ENCODE peak calls at places on chromosomes 3 and 15, in seven cellular contexts. One of them, this sample, is unnamed.

GRCh38 chr3:94573337-94573736 is 510.5 kb downstream of the NSUN3 start:
- DNase-seq in aorta: no peak
- DNase-seq in activated CD8-positive, alpha-beta memory T cell treated with anti-CD3 and anti-CD28 coated beads for 24 hours: no peak
- DNase-seq in heart left ventricle: no peak
- DNase-seq in stimulated activated CD4-positive, alpha-beta T cell treated with anti-CD3 and anti-CD28 coated beads, Interleukin-2, amount 100 ng/mL, for 48 hours: no peak
- DNase-seq in naive thymus-derived CD8-positive, alpha-beta T cell: no peak
- DNase-seq in nephron progenitor cell: no peak
- DNase-seq in this sample: no peak

GRCh38 chr3:13873818-13874217 is 6.1 kb downstream of the WNT7A start:
- DNase-seq in aorta: peak
- DNase-seq in activated CD8-positive, alpha-beta memory T cell treated with anti-CD3 and anti-CD28 coated beads for 24 hours: no peak
- DNase-seq in heart left ventricle: no peak
- DNase-seq in stimulated activated CD4-positive, alpha-beta T cell treated with anti-CD3 and anti-CD28 coated beads, Interleukin-2, amount 100 ng/mL, for 48 hours: no peak
- DNase-seq in naive thymus-derived CD8-positive, alpha-beta T cell: no peak
- DNase-seq in nephron progenitor cell: no peak
- DNase-seq in this sample: no peak

GRCh38 chr15:68310178-68310810 is 32.7 kb downstream of the FEM1B start:
- DNase-seq in aorta: peak
- DNase-seq in activated CD8-positive, alpha-beta memory T cell treated with anti-CD3 and anti-CD28 coated beads for 24 hours: no peak
- DNase-seq in heart left ventricle: peak
- DNase-seq in stimulated activated CD4-positive, alpha-beta T cell treated with anti-CD3 and anti-CD28 coated beads, Interleukin-2, amount 100 ng/mL, for 48 hours: no peak
- DNase-seq in naive thymus-derived CD8-positive, alpha-beta T cell: no peak
- DNase-seq in nephron progenitor cell: no peak
- DNase-seq in this sample: no peak

GRCh38 chr3:44056446-44057240 is 185.0 kb upstream of the TOPAZ1 start:
- DNase-seq in aorta: no peak
- DNase-seq in activated CD8-positive, alpha-beta memory T cell treated with anti-CD3 and anti-CD28 coated beads for 24 hours: no peak
- DNase-seq in heart left ventricle: no peak
- DNase-seq in stimulated activated CD4-positive, alpha-beta T cell treated with anti-CD3 and anti-CD28 coated beads, Interleukin-2, amount 100 ng/mL, for 48 hours: no peak
- DNase-seq in naive thymus-derived CD8-positive, alpha-beta T cell: no peak
- DNase-seq in nephron progenitor cell: no peak
- DNase-seq in this sample: no peak

GRCh38 chr3:46386206-46386605 is 15.5 kb downstream of the CCR5 start:
- DNase-seq in aorta: no peak
- DNase-seq in activated CD8-positive, alpha-beta memory T cell treated with anti-CD3 and anti-CD28 coated beads for 24 hours: peak
- DNase-seq in heart left ventricle: no peak
- DNase-seq in stimulated activated CD4-positive, alpha-beta T cell treated with anti-CD3 and anti-CD28 coated beads, Interleukin-2, amount 100 ng/mL, for 48 hours: no peak
- DNase-seq in naive thymus-derived CD8-positive, alpha-beta T cell: no peak
- DNase-seq in nephron progenitor cell: no peak
- DNase-seq in this sample: no peak

GRCh38 chr3:159001711-159002110 is 199.9 kb downstream of the MFSD1 start:
- DNase-seq in aorta: no peak
- DNase-seq in activated CD8-positive, alpha-beta memory T cell treated with anti-CD3 and anti-CD28 coated beads for 24 hours: no peak
- DNase-seq in heart left ventricle: no peak
- DNase-seq in stimulated activated CD4-positive, alpha-beta T cell treated with anti-CD3 and anti-CD28 coated beads, Interleukin-2, amount 100 ng/mL, for 48 hours: no peak
- DNase-seq in naive thymus-derived CD8-positive, alpha-beta T cell: no peak
- DNase-seq in nephron progenitor cell: no peak
- DNase-seq in this sample: no peak

GRCh38 chr3:197880361-197881339 is 69.3 kb upstream of the RPL35A start:
- DNase-seq in aorta: no peak
- DNase-seq in activated CD8-positive, alpha-beta memory T cell treated with anti-CD3 and anti-CD28 coated beads for 24 hours: no peak
- DNase-seq in heart left ventricle: no peak
- DNase-seq in stimulated activated CD4-positive, alpha-beta T cell treated with anti-CD3 and anti-CD28 coated beads, Interleukin-2, amount 100 ng/mL, for 48 hours: no peak
- DNase-seq in naive thymus-derived CD8-positive, alpha-beta T cell: no peak
- DNase-seq in nephron progenitor cell: no peak
- DNase-seq in this sample: no peak

GRCh38 chr15:92745845-92746271 is 90.3 kb upstream of the FAM174B start:
- DNase-seq in aorta: no peak
- DNase-seq in activated CD8-positive, alpha-beta memory T cell treated with anti-CD3 and anti-CD28 coated beads for 24 hours: no peak
- DNase-seq in heart left ventricle: no peak
- DNase-seq in stimulated activated CD4-positive, alpha-beta T cell treated with anti-CD3 and anti-CD28 coated beads, Interleukin-2, amount 100 ng/mL, for 48 hours: no peak
- DNase-seq in naive thymus-derived CD8-positive, alpha-beta T cell: no peak
- DNase-seq in nephron progenitor cell: no peak
- DNase-seq in this sample: no peak

GRCh38 chr15:39887832-39888231 is 32.2 kb downstream of the GPR176 start:
- DNase-seq in aorta: no peak
- DNase-seq in activated CD8-positive, alpha-beta memory T cell treated with anti-CD3 and anti-CD28 coated beads for 24 hours: no peak
- DNase-seq in heart left ventricle: no peak
- DNase-seq in stimulated activated CD4-positive, alpha-beta T cell treated with anti-CD3 and anti-CD28 coated beads, Interleukin-2, amount 100 ng/mL, for 48 hours: no peak
- DNase-seq in naive thymus-derived CD8-positive, alpha-beta T cell: no peak
- DNase-seq in nephron progenitor cell: no peak
- DNase-seq in this sample: no peak

GRCh38 chr3:153640689-153641308 is 478.8 kb downstream of the RAP2B start:
- DNase-seq in aorta: peak
- DNase-seq in activated CD8-positive, alpha-beta memory T cell treated with anti-CD3 and anti-CD28 coated beads for 24 hours: no peak
- DNase-seq in heart left ventricle: no peak
- DNase-seq in stimulated activated CD4-positive, alpha-beta T cell treated with anti-CD3 and anti-CD28 coated beads, Interleukin-2, amount 100 ng/mL, for 48 hours: no peak
- DNase-seq in naive thymus-derived CD8-positive, alpha-beta T cell: no peak
- DNase-seq in nephron progenitor cell: no peak
- DNase-seq in this sample: no peak

GRCh38 chr3:17605032-17605431 is 137.4 kb downstream of the TBC1D5 start:
- DNase-seq in aorta: no peak
- DNase-seq in activated CD8-positive, alpha-beta memory T cell treated with anti-CD3 and anti-CD28 coated beads for 24 hours: no peak
- DNase-seq in heart left ventricle: no peak
- DNase-seq in stimulated activated CD4-positive, alpha-beta T cell treated with anti-CD3 and anti-CD28 coated beads, Interleukin-2, amount 100 ng/mL, for 48 hours: no peak
- DNase-seq in naive thymus-derived CD8-positive, alpha-beta T cell: no peak
- DNase-seq in nephron progenitor cell: no peak
- DNase-seq in this sample: no peak

GRCh38 chr3:131453536-131453935 is 49.2 kb downstream of the MRPL3 start:
- DNase-seq in aorta: no peak
- DNase-seq in activated CD8-positive, alpha-beta memory T cell treated with anti-CD3 and anti-CD28 coated beads for 24 hours: no peak
- DNase-seq in heart left ventricle: no peak
- DNase-seq in stimulated activated CD4-positive, alpha-beta T cell treated with anti-CD3 and anti-CD28 coated beads, Interleukin-2, amount 100 ng/mL, for 48 hours: no peak
- DNase-seq in naive thymus-derived CD8-positive, alpha-beta T cell: no peak
- DNase-seq in nephron progenitor cell: no peak
- DNase-seq in this sample: no peak

GRCh38 chr3:73493543-73494314 is 131.0 kb downstream of the PDZRN3 start:
- DNase-seq in aorta: no peak
- DNase-seq in activated CD8-positive, alpha-beta memory T cell treated with anti-CD3 and anti-CD28 coated beads for 24 hours: no peak
- DNase-seq in heart left ventricle: no peak
- DNase-seq in stimulated activated CD4-positive, alpha-beta T cell treated with anti-CD3 and anti-CD28 coated beads, Interleukin-2, amount 100 ng/mL, for 48 hours: no peak
- DNase-seq in naive thymus-derived CD8-positive, alpha-beta T cell: no peak
- DNase-seq in nephron progenitor cell: no peak
- DNase-seq in this sample: no peak

GRCh38 chr3:9019244-9019961 is 56.1 kb upstream of the RAD18 start:
- DNase-seq in aorta: no peak
- DNase-seq in activated CD8-positive, alpha-beta memory T cell treated with anti-CD3 and anti-CD28 coated beads for 24 hours: no peak
- DNase-seq in heart left ventricle: no peak
- DNase-seq in stimulated activated CD4-positive, alpha-beta T cell treated with anti-CD3 and anti-CD28 coated beads, Interleukin-2, amount 100 ng/mL, for 48 hours: no peak
- DNase-seq in naive thymus-derived CD8-positive, alpha-beta T cell: no peak
- DNase-seq in nephron progenitor cell: no peak
- DNase-seq in this sample: no peak

GRCh38 chr3:153601422-153601853 is 439.4 kb downstream of the RAP2B start:
- DNase-seq in aorta: no peak
- DNase-seq in activated CD8-positive, alpha-beta memory T cell treated with anti-CD3 and anti-CD28 coated beads for 24 hours: no peak
- DNase-seq in heart left ventricle: no peak
- DNase-seq in stimulated activated CD4-positive, alpha-beta T cell treated with anti-CD3 and anti-CD28 coated beads, Interleukin-2, amount 100 ng/mL, for 48 hours: no peak
- DNase-seq in naive thymus-derived CD8-positive, alpha-beta T cell: no peak
- DNase-seq in nephron progenitor cell: peak
- DNase-seq in this sample: no peak

GRCh38 chr3:152352559-152352958 is 83.8 kb downstream of the MBNL1 start:
- DNase-seq in aorta: no peak
- DNase-seq in activated CD8-positive, alpha-beta memory T cell treated with anti-CD3 and anti-CD28 coated beads for 24 hours: no peak
- DNase-seq in heart left ventricle: no peak
- DNase-seq in stimulated activated CD4-positive, alpha-beta T cell treated with anti-CD3 and anti-CD28 coated beads, Interleukin-2, amount 100 ng/mL, for 48 hours: no peak
- DNase-seq in naive thymus-derived CD8-positive, alpha-beta T cell: no peak
- DNase-seq in nephron progenitor cell: no peak
- DNase-seq in this sample: no peak

GRCh38 chr15:29143909-29144308 is 125.7 kb downstream of the NSMCE3 start:
- DNase-seq in aorta: no peak
- DNase-seq in activated CD8-positive, alpha-beta memory T cell treated with anti-CD3 and anti-CD28 coated beads for 24 hours: no peak
- DNase-seq in heart left ventricle: no peak
- DNase-seq in stimulated activated CD4-positive, alpha-beta T cell treated with anti-CD3 and anti-CD28 coated beads, Interleukin-2, amount 100 ng/mL, for 48 hours: no peak
- DNase-seq in naive thymus-derived CD8-positive, alpha-beta T cell: no peak
- DNase-seq in nephron progenitor cell: no peak
- DNase-seq in this sample: no peak

GRCh38 chr15:74384566-74385441 is 17.4 kb upstream of the CYP11A1 start:
- DNase-seq in aorta: no peak
- DNase-seq in activated CD8-positive, alpha-beta memory T cell treated with anti-CD3 and anti-CD28 coated beads for 24 hours: peak
- DNase-seq in heart left ventricle: peak
- DNase-seq in stimulated activated CD4-positive, alpha-beta T cell treated with anti-CD3 and anti-CD28 coated beads, Interleukin-2, amount 100 ng/mL, for 48 hours: no peak
- DNase-seq in naive thymus-derived CD8-positive, alpha-beta T cell: no peak
- DNase-seq in nephron progenitor cell: no peak
- DNase-seq in this sample: no peak

GRCh38 chr15:51368751-51369450 is 27.4 kb downstream of the GLDN start:
- DNase-seq in aorta: no peak
- DNase-seq in activated CD8-positive, alpha-beta memory T cell treated with anti-CD3 and anti-CD28 coated beads for 24 hours: no peak
- DNase-seq in heart left ventricle: no peak
- DNase-seq in stimulated activated CD4-positive, alpha-beta T cell treated with anti-CD3 and anti-CD28 coated beads, Interleukin-2, amount 100 ng/mL, for 48 hours: no peak
- DNase-seq in naive thymus-derived CD8-positive, alpha-beta T cell: no peak
- DNase-seq in nephron progenitor cell: no peak
- DNase-seq in this sample: no peak

GRCh38 chr3:113906568-113907140 is 41.2 kb upstream of the ZDHHC23 start:
- DNase-seq in aorta: no peak
- DNase-seq in activated CD8-positive, alpha-beta memory T cell treated with anti-CD3 and anti-CD28 coated beads for 24 hours: no peak
- DNase-seq in heart left ventricle: no peak
- DNase-seq in stimulated activated CD4-positive, alpha-beta T cell treated with anti-CD3 and anti-CD28 coated beads, Interleukin-2, amount 100 ng/mL, for 48 hours: no peak
- DNase-seq in naive thymus-derived CD8-positive, alpha-beta T cell: no peak
- DNase-seq in nephron progenitor cell: no peak
- DNase-seq in this sample: no peak

GRCh38 chr3:108959017-108959416 is 5.3 kb upstream of the GUCA1C start:
- DNase-seq in aorta: no peak
- DNase-seq in activated CD8-positive, alpha-beta memory T cell treated with anti-CD3 and anti-CD28 coated beads for 24 hours: no peak
- DNase-seq in heart left ventricle: no peak
- DNase-seq in stimulated activated CD4-positive, alpha-beta T cell treated with anti-CD3 and anti-CD28 coated beads, Interleukin-2, amount 100 ng/mL, for 48 hours: no peak
- DNase-seq in naive thymus-derived CD8-positive, alpha-beta T cell: no peak
- DNase-seq in nephron progenitor cell: no peak
- DNase-seq in this sample: no peak

GRCh38 chr3:109337393-109337792 is at the start of gene DPPA4:
- DNase-seq in aorta: no peak
- DNase-seq in activated CD8-positive, alpha-beta memory T cell treated with anti-CD3 and anti-CD28 coated beads for 24 hours: no peak
- DNase-seq in heart left ventricle: no peak
- DNase-seq in stimulated activated CD4-positive, alpha-beta T cell treated with anti-CD3 and anti-CD28 coated beads, Interleukin-2, amount 100 ng/mL, for 48 hours: no peak
- DNase-seq in naive thymus-derived CD8-positive, alpha-beta T cell: no peak
- DNase-seq in nephron progenitor cell: peak
- DNase-seq in this sample: no peak

GRCh38 chr3:60810876-60811275 is 440.4 kb downstream of the FHIT start:
- DNase-seq in aorta: no peak
- DNase-seq in activated CD8-positive, alpha-beta memory T cell treated with anti-CD3 and anti-CD28 coated beads for 24 hours: no peak
- DNase-seq in heart left ventricle: no peak
- DNase-seq in stimulated activated CD4-positive, alpha-beta T cell treated with anti-CD3 and anti-CD28 coated beads, Interleukin-2, amount 100 ng/mL, for 48 hours: no peak
- DNase-seq in naive thymus-derived CD8-positive, alpha-beta T cell: no peak
- DNase-seq in nephron progenitor cell: no peak
- DNase-seq in this sample: no peak

GRCh38 chr3:156332304-156332703 is 211.9 kb downstream of the KCNAB1 start:
- DNase-seq in aorta: no peak
- DNase-seq in activated CD8-positive, alpha-beta memory T cell treated with anti-CD3 and anti-CD28 coated beads for 24 hours: no peak
- DNase-seq in heart left ventricle: no peak
- DNase-seq in stimulated activated CD4-positive, alpha-beta T cell treated with anti-CD3 and anti-CD28 coated beads, Interleukin-2, amount 100 ng/mL, for 48 hours: no peak
- DNase-seq in naive thymus-derived CD8-positive, alpha-beta T cell: no peak
- DNase-seq in nephron progenitor cell: no peak
- DNase-seq in this sample: no peak

GRCh38 chr3:31213869-31214486 is 318.7 kb upstream of the STT3B start:
- DNase-seq in aorta: no peak
- DNase-seq in activated CD8-positive, alpha-beta memory T cell treated with anti-CD3 and anti-CD28 coated beads for 24 hours: no peak
- DNase-seq in heart left ventricle: no peak
- DNase-seq in stimulated activated CD4-positive, alpha-beta T cell treated with anti-CD3 and anti-CD28 coated beads, Interleukin-2, amount 100 ng/mL, for 48 hours: no peak
- DNase-seq in naive thymus-derived CD8-positive, alpha-beta T cell: peak
- DNase-seq in nephron progenitor cell: no peak
- DNase-seq in this sample: no peak